ENCODE peak calls at places on chromosomes 3 and 15, in seven cellular contexts. J, E, M, H, L, G and Q are unnamed samples.

GRCh38 chr3:182246870-182247269 is 535.1 kb downstream of the SOX2 start:
- DNase-seq in J (no peak), E (no peak), M (no peak), H (no peak), L (no peak), G (no peak), Q (no peak)

GRCh38 chr3:149247929-149248691 is 26.5 kb upstream of the CP start:
- DNase-seq in J (peak; percentile 37), E (peak; percentile 66), M (peak; percentile 41), H (no peak), L (no peak), G (peak; percentile 13), Q (no peak)

GRCh38 chr3:159273608-159274007 is 471.8 kb downstream of the MFSD1 start:
- DNase-seq in J (peak; percentile 79), E (peak; percentile 49), M (peak; percentile 61), H (no peak), L (no peak), G (peak; percentile 33), Q (no peak)

GRCh38 chr15:93071469-93071891 is 17.5 kb downstream of the RGMA start:
- DNase-seq in J (no peak), E (peak; percentile 26), M (peak; percentile 24), H (no peak), L (no peak), G (no peak), Q (peak; percentile 67)

GRCh38 chr3:70919661-70920060 is 607.2 kb upstream of the MDFIC2 start:
- DNase-seq in J (no peak), E (no peak), M (no peak), H (no peak), L (no peak), G (no peak), Q (no peak)

GRCh38 chr3:67526246-67526645 is 128.2 kb downstream of the SUCLG2 start:
- DNase-seq in J (no peak), E (peak; percentile 85), M (peak; percentile 94), H (no peak), L (no peak), G (peak; percentile 89), Q (no peak)

GRCh38 chr15:58669108-58669507 is 80.4 kb downstream of the ADAM10 start:
- DNase-seq in J (no peak), E (no peak), M (no peak), H (no peak), L (no peak), G (peak; percentile 53), Q (no peak)

GRCh38 chr3:177195941-177196472 is 1.3 kb downstream of the TBL1XR1 start:
- DNase-seq in J (peak; percentile 41), E (no peak), M (no peak), H (no peak), L (no peak), G (peak; percentile 11), Q (no peak)

GRCh38 chr15:78064544-78064943 is 13.0 kb downstream of the TBC1D2B start:
- DNase-seq in J (no peak), E (no peak), M (peak; percentile 58), H (no peak), L (no peak), G (no peak), Q (no peak)